ENCODE peak calls at places on chromosomes 5 and 9, in eight cellular contexts. One of them, this sample, is unnamed.

GRCh38 chr5:178516836-178517235 is 73.4 kb downstream of the COL23A1 start:
- DNase-seq in mucosa of descending colon: no peak
- DNase-seq in islet precursor cell: no peak
- DNase-seq in stimulated activated CD4-positive, alpha-beta T cell treated with anti-CD3 and anti-CD28 coated beads, Interleukin-4, amount 100 ng/mL, for 48 hours: no peak
- DNase-seq in T-helper 2 cell: no peak
- DNase-seq in mesenchymal stem cell: no peak
- DNase-seq in activated CD4-positive, alpha-beta T cell treated with anti-CD3 and anti-CD28 coated beads, Interleukin-2, amount 10 ng/mL, durations not matched to agents 7 days and 5 days: no peak
- DNase-seq in LoVo: no peak
- DNase-seq in this sample: no peak

GRCh38 chr9:125462766-125463384 is 201.2 kb downstream of the GAPVD1 start:
- DNase-seq in LoVo: no peak
- DNase-seq in activated CD4-positive, alpha-beta T cell treated with anti-CD3 and anti-CD28 coated beads, Interleukin-2, amount 10 ng/mL, durations not matched to agents 7 days and 5 days: no peak
- DNase-seq in T-helper 2 cell: no peak
- DNase-seq in mesenchymal stem cell: peak
- DNase-seq in islet precursor cell: no peak
- DNase-seq in mucosa of descending colon: no peak
- DNase-seq in stimulated activated CD4-positive, alpha-beta T cell treated with anti-CD3 and anti-CD28 coated beads, Interleukin-4, amount 100 ng/mL, for 48 hours: no peak
- DNase-seq in this sample: no peak

GRCh38 chr9:79432485-79432884 is 139.3 kb upstream of the TLE4 start:
- DNase-seq in mesenchymal stem cell: no peak
- DNase-seq in T-helper 2 cell: no peak
- DNase-seq in activated CD4-positive, alpha-beta T cell treated with anti-CD3 and anti-CD28 coated beads, Interleukin-2, amount 10 ng/mL, durations not matched to agents 7 days and 5 days: no peak
- DNase-seq in LoVo: no peak
- DNase-seq in islet precursor cell: no peak
- DNase-seq in mucosa of descending colon: no peak
- DNase-seq in stimulated activated CD4-positive, alpha-beta T cell treated with anti-CD3 and anti-CD28 coated beads, Interleukin-4, amount 100 ng/mL, for 48 hours: no peak
- DNase-seq in this sample: no peak

GRCh38 chr9:88828018-88828417 is 163.2 kb upstream of the S1PR3 start:
- DNase-seq in mesenchymal stem cell: no peak
- DNase-seq in activated CD4-positive, alpha-beta T cell treated with anti-CD3 and anti-CD28 coated beads, Interleukin-2, amount 10 ng/mL, durations not matched to agents 7 days and 5 days: no peak
- DNase-seq in mucosa of descending colon: no peak
- DNase-seq in T-helper 2 cell: no peak
- DNase-seq in stimulated activated CD4-positive, alpha-beta T cell treated with anti-CD3 and anti-CD28 coated beads, Interleukin-4, amount 100 ng/mL, for 48 hours: no peak
- DNase-seq in LoVo: no peak
- DNase-seq in islet precursor cell: no peak
- DNase-seq in this sample: no peak

GRCh38 chr5:147446528-147446927 is 63.3 kb downstream of the DPYSL3 start:
- DNase-seq in mucosa of descending colon: no peak
- DNase-seq in mesenchymal stem cell: no peak
- DNase-seq in stimulated activated CD4-positive, alpha-beta T cell treated with anti-CD3 and anti-CD28 coated beads, Interleukin-4, amount 100 ng/mL, for 48 hours: no peak
- DNase-seq in LoVo: no peak
- DNase-seq in activated CD4-positive, alpha-beta T cell treated with anti-CD3 and anti-CD28 coated beads, Interleukin-2, amount 10 ng/mL, durations not matched to agents 7 days and 5 days: no peak
- DNase-seq in T-helper 2 cell: no peak
- DNase-seq in islet precursor cell: peak
- DNase-seq in this sample: no peak

GRCh38 chr5:1835431-1835830 is 34.2 kb downstream of the NDUFS6 start:
- DNase-seq in activated CD4-positive, alpha-beta T cell treated with anti-CD3 and anti-CD28 coated beads, Interleukin-2, amount 10 ng/mL, durations not matched to agents 7 days and 5 days: no peak
- DNase-seq in T-helper 2 cell: no peak
- DNase-seq in LoVo: no peak
- DNase-seq in islet precursor cell: no peak
- DNase-seq in mesenchymal stem cell: no peak
- DNase-seq in mucosa of descending colon: no peak
- DNase-seq in stimulated activated CD4-positive, alpha-beta T cell treated with anti-CD3 and anti-CD28 coated beads, Interleukin-4, amount 100 ng/mL, for 48 hours: no peak
- DNase-seq in this sample: no peak

GRCh38 chr5:144427871-144428270 is 257.2 kb downstream of the KCTD16 start:
- DNase-seq in mucosa of descending colon: no peak
- DNase-seq in stimulated activated CD4-positive, alpha-beta T cell treated with anti-CD3 and anti-CD28 coated beads, Interleukin-4, amount 100 ng/mL, for 48 hours: no peak
- DNase-seq in islet precursor cell: no peak
- DNase-seq in activated CD4-positive, alpha-beta T cell treated with anti-CD3 and anti-CD28 coated beads, Interleukin-2, amount 10 ng/mL, durations not matched to agents 7 days and 5 days: no peak
- DNase-seq in mesenchymal stem cell: peak
- DNase-seq in T-helper 2 cell: no peak
- DNase-seq in LoVo: no peak
- DNase-seq in this sample: no peak

GRCh38 chr5:139140631-139141071 is 57.5 kb downstream of the SIL1 start:
- DNase-seq in LoVo: no peak
- DNase-seq in mucosa of descending colon: no peak
- DNase-seq in islet precursor cell: no peak
- DNase-seq in activated CD4-positive, alpha-beta T cell treated with anti-CD3 and anti-CD28 coated beads, Interleukin-2, amount 10 ng/mL, durations not matched to agents 7 days and 5 days: no peak
- DNase-seq in T-helper 2 cell: no peak
- DNase-seq in mesenchymal stem cell: no peak
- DNase-seq in stimulated activated CD4-positive, alpha-beta T cell treated with anti-CD3 and anti-CD28 coated beads, Interleukin-4, amount 100 ng/mL, for 48 hours: no peak
- DNase-seq in this sample: no peak

GRCh38 chr9:76394896-76395244 is 644 bp upstream of the RFK start:
- DNase-seq in mucosa of descending colon: peak
- DNase-seq in mesenchymal stem cell: peak
- DNase-seq in T-helper 2 cell: no peak
- DNase-seq in stimulated activated CD4-positive, alpha-beta T cell treated with anti-CD3 and anti-CD28 coated beads, Interleukin-4, amount 100 ng/mL, for 48 hours: peak
- DNase-seq in activated CD4-positive, alpha-beta T cell treated with anti-CD3 and anti-CD28 coated beads, Interleukin-2, amount 10 ng/mL, durations not matched to agents 7 days and 5 days: peak
- DNase-seq in islet precursor cell: peak
- DNase-seq in LoVo: peak
- DNase-seq in this sample: peak

GRCh38 chr5:89313044-89313443 is 430.1 kb upstream of the MEF2C start:
- DNase-seq in stimulated activated CD4-positive, alpha-beta T cell treated with anti-CD3 and anti-CD28 coated beads, Interleukin-4, amount 100 ng/mL, for 48 hours: no peak
- DNase-seq in T-helper 2 cell: no peak
- DNase-seq in LoVo: no peak
- DNase-seq in islet precursor cell: peak
- DNase-seq in mesenchymal stem cell: peak
- DNase-seq in activated CD4-positive, alpha-beta T cell treated with anti-CD3 and anti-CD28 coated beads, Interleukin-2, amount 10 ng/mL, durations not matched to agents 7 days and 5 days: no peak
- DNase-seq in mucosa of descending colon: no peak
- DNase-seq in this sample: no peak

This sample was measured in GM18507.